ENCODE peak calls at places on chromosomes 12 and 14, in five cellular contexts. K, I, F, T and M are unnamed samples.

GRCh38 chr12:14860490-14860889 is 17.2 kb upstream of the ART4 start:
- DNase-seq in F (no peak), I (no peak), K (no peak), T (no peak), M (no peak)

GRCh38 chr14:95498622-95499353 is 17.7 kb downstream of the SYNE3 start:
- DNase-seq in K (no peak), T (no peak), I (no peak), F (no peak), M (no peak)

GRCh38 chr12:131493068-131493826 is 217.6 kb upstream of the SFSWAP start:
- DNase-seq in T (no peak), F (no peak), K (no peak), I (no peak), M (no peak)

GRCh38 chr14:103014466-103015319 is 42.7 kb downstream of the CDC42BPB start:
- DNase-seq in T (no peak), K (no peak), F (no peak), I (no peak), M (peak)

GRCh38 chr14:71959055-71959454 is 26.8 kb downstream of the RGS6 start:
- DNase-seq in K (no peak), T (no peak), F (no peak), I (no peak), M (no peak)

GRCh38 chr12:123238961-123239360 is 5.7 kb downstream of the MTRFR start:
- DNase-seq in K (no peak), T (no peak), F (no peak), I (no peak), M (peak)

GRCh38 chr12:53998900-53999236 is 1.1 kb upstream of the HOXC9 start:
- DNase-seq in I (no peak), F (no peak), T (no peak), K (no peak), M (no peak)

GRCh38 chr14:75418779-75419768 is 8.7 kb upstream of the JDP2 start:
- DNase-seq in F (no peak), K (peak), I (peak), T (no peak), M (peak)

GRCh38 chr12:46124848-46125619 is 134.7 kb upstream of the SCAF11 start:
- DNase-seq in F (peak), T (peak), I (peak), K (peak), M (peak)

GRCh38 chr12:69254046-69254445 is 14.7 kb downstream of the CPSF6 start:
- DNase-seq in K (no peak), T (peak), I (peak), F (no peak), M (peak)

GRCh38 chr12:48716168-48716492 is 377 bp downstream of the CCNT1 start:
- DNase-seq in I (no peak), T (no peak), K (no peak), F (no peak), M (peak)

GRCh38 chr14:24876009-24876690 is 173.8 kb downstream of the STXBP6 start:
- DNase-seq in K (no peak), F (no peak), T (no peak), I (no peak), M (no peak)

GRCh38 chr12:9334026-9334692 is 126.0 kb upstream of the PZP start:
- DNase-seq in I (no peak), F (no peak), K (no peak), T (no peak), M (peak)

GRCh38 chr14:75226755-75227544 is 50.5 kb upstream of the TMED10 start:
- DNase-seq in K (no peak), F (no peak), I (no peak), T (no peak), M (no peak)

GRCh38 chr14:45906257-45906656 is 653.3 kb upstream of the MIS18BP1 start:
- DNase-seq in T (no peak), I (no peak), F (no peak), K (no peak), M (peak)

GRCh38 chr12:122228092-122228491 is 2.2 kb upstream of the DIABLO start:
- DNase-seq in I (no peak), K (no peak), F (no peak), T (no peak), M (no peak)

GRCh38 chr12:71216725-71217579 is 59.2 kb upstream of the TSPAN8 start:
- DNase-seq in F (no peak), K (no peak), T (peak), I (peak), M (peak)

GRCh38 chr12:117968826-117969659 is at the start of gene KSR2:
- DNase-seq in T (peak), I (peak), K (peak), F (no peak), M (peak)

GRCh38 chr14:65989981-65990380 is 496.2 kb upstream of the CCDC196 start:
- DNase-seq in T (no peak), I (no peak), K (no peak), F (no peak), M (no peak)

GRCh38 chr14:70442750-70443149 is 9.2 kb upstream of the ADAM21 start:
- DNase-seq in T (no peak), F (no peak), I (no peak), K (no peak), M (no peak)

GRCh38 chr12:31353730-31354708 is 28.1 kb upstream of the SINHCAF start:
- DNase-seq in T (no peak), K (no peak), F (no peak), I (no peak), M (no peak)

GRCh38 chr12:16016748-16017147 is 105.6 kb downstream of the DERA start:
- DNase-seq in I (no peak), F (no peak), T (no peak), K (no peak), M (no peak)

GRCh38 chr12:10959777-10960176 is 20.7 kb upstream of the TAS2R14 start:
- DNase-seq in T (no peak), I (no peak), K (no peak), F (no peak), M (no peak)

GRCh38 chr12:114616081-114616480 is 67.9 kb downstream of the TBX3 start:
- DNase-seq in F (no peak), I (no peak), T (no peak), K (no peak), M (no peak)